ENCODE peak calls at places on chromosomes 13 and 19, in seven cellular contexts. One of them, this sample, is unnamed.

GRCh38 chr19:18002347-18002850 is 5.6 kb upstream of the ARRDC2 start:
- DNase-seq in neuronal stem cell: no peak
- DNase-seq in mesenchymal stem cell: no peak
- DNase-seq in H9: no peak
- DNase-seq in trophoblast cell: no peak
- DNase-seq in mesendoderm: no peak
- DNase-seq in H1: no peak
- DNase-seq in this sample: no peak

GRCh38 chr19:6811906-6812305 is 39.4 kb downstream of the VAV1 start:
- DNase-seq in trophoblast cell: peak
- DNase-seq in neuronal stem cell: no peak
- DNase-seq in H1: no peak
- DNase-seq in mesendoderm: peak
- DNase-seq in H9: peak
- DNase-seq in mesenchymal stem cell: no peak
- DNase-seq in this sample: peak

GRCh38 chr19:31099470-31100190 is 249.6 kb downstream of the TSHZ3 start:
- DNase-seq in trophoblast cell: no peak
- DNase-seq in H9: no peak
- DNase-seq in mesendoderm: no peak
- DNase-seq in mesenchymal stem cell: no peak
- DNase-seq in H1: no peak
- DNase-seq in neuronal stem cell: no peak
- DNase-seq in this sample: no peak

GRCh38 chr19:44228318-44228717 is 16.0 kb downstream of the ZNF227 start:
- DNase-seq in mesenchymal stem cell: no peak
- DNase-seq in mesendoderm: no peak
- DNase-seq in trophoblast cell: no peak
- DNase-seq in neuronal stem cell: no peak
- DNase-seq in H1: no peak
- DNase-seq in H9: no peak
- DNase-seq in this sample: no peak

GRCh38 chr19:37513397-37513796 is 6.7 kb downstream of the ZNF793 start:
- DNase-seq in H1: no peak
- DNase-seq in trophoblast cell: no peak
- DNase-seq in mesendoderm: no peak
- DNase-seq in H9: no peak
- DNase-seq in neuronal stem cell: no peak
- DNase-seq in mesenchymal stem cell: no peak
- DNase-seq in this sample: no peak

GRCh38 chr19:48659768-48660167 is 13.0 kb downstream of the NTN5 start:
- DNase-seq in mesendoderm: no peak
- DNase-seq in mesenchymal stem cell: peak
- DNase-seq in H9: no peak
- DNase-seq in trophoblast cell: peak
- DNase-seq in H1: no peak
- DNase-seq in neuronal stem cell: no peak
- DNase-seq in this sample: no peak

GRCh38 chr19:3136684-3137055 is 837 bp downstream of the GNA15 start:
- DNase-seq in H1: no peak
- DNase-seq in mesenchymal stem cell: no peak
- DNase-seq in trophoblast cell: peak
- DNase-seq in neuronal stem cell: no peak
- DNase-seq in mesendoderm: no peak
- DNase-seq in H9: no peak
- DNase-seq in this sample: no peak

GRCh38 chr13:99926014-99926731 is 45.4 kb downstream of the ZIC5 start:
- DNase-seq in trophoblast cell: peak
- DNase-seq in mesenchymal stem cell: no peak
- DNase-seq in H9: no peak
- DNase-seq in mesendoderm: no peak
- DNase-seq in neuronal stem cell: no peak
- DNase-seq in H1: no peak
- DNase-seq in this sample: peak

GRCh38 chr13:94157705-94158218 is 321.7 kb downstream of the DCT start:
- DNase-seq in H9: no peak
- DNase-seq in trophoblast cell: no peak
- DNase-seq in mesendoderm: no peak
- DNase-seq in mesenchymal stem cell: no peak
- DNase-seq in neuronal stem cell: no peak
- DNase-seq in H1: no peak
- DNase-seq in this sample: no peak

GRCh38 chr13:50128406-50129048 is 113.3 kb downstream of the KCNRG start:
- DNase-seq in trophoblast cell: no peak
- DNase-seq in H9: peak
- DNase-seq in neuronal stem cell: peak
- DNase-seq in H1: no peak
- DNase-seq in mesendoderm: peak
- DNase-seq in mesenchymal stem cell: no peak
- DNase-seq in this sample: no peak

GRCh38 chr13:80363890-80364503 is 23.1 kb upstream of the SPRY2 start:
- DNase-seq in H9: no peak
- DNase-seq in mesenchymal stem cell: peak
- DNase-seq in trophoblast cell: peak
- DNase-seq in neuronal stem cell: no peak
- DNase-seq in H1: no peak
- DNase-seq in mesendoderm: peak
- DNase-seq in this sample: peak

GRCh38 chr13:37446503-37446902 is 152.1 kb downstream of the POSTN start:
- DNase-seq in trophoblast cell: peak
- DNase-seq in neuronal stem cell: no peak
- DNase-seq in H1: no peak
- DNase-seq in mesendoderm: no peak
- DNase-seq in mesenchymal stem cell: peak
- DNase-seq in H9: no peak
- DNase-seq in this sample: peak

GRCh38 chr13:30520571-30520970 is 54.8 kb upstream of the HMGB1 start:
- DNase-seq in mesenchymal stem cell: no peak
- DNase-seq in H1: no peak
- DNase-seq in H9: no peak
- DNase-seq in trophoblast cell: no peak
- DNase-seq in neuronal stem cell: no peak
- DNase-seq in mesendoderm: no peak
- DNase-seq in this sample: peak

GRCh38 chr13:51330741-51331140 is 8.8 kb upstream of the SERPINE3 start:
- DNase-seq in H1: no peak
- DNase-seq in mesendoderm: no peak
- DNase-seq in trophoblast cell: no peak
- DNase-seq in mesenchymal stem cell: no peak
- DNase-seq in neuronal stem cell: no peak
- DNase-seq in H9: no peak
- DNase-seq in this sample: no peak

GRCh38 chr13:20553309-20553708 is 13.6 kb upstream of the IFT88 start:
- DNase-seq in mesenchymal stem cell: no peak
- DNase-seq in H1: no peak
- DNase-seq in mesendoderm: no peak
- DNase-seq in trophoblast cell: peak
- DNase-seq in H9: no peak
- DNase-seq in neuronal stem cell: no peak
- DNase-seq in this sample: no peak

GRCh38 chr19:16001481-16002312 is 52.9 kb downstream of the OR10H4 start:
- DNase-seq in trophoblast cell: peak
- DNase-seq in neuronal stem cell: no peak
- DNase-seq in mesenchymal stem cell: peak
- DNase-seq in H9: no peak
- DNase-seq in mesendoderm: no peak
- DNase-seq in H1: no peak
- DNase-seq in this sample: peak
- H3K23ac ChIP-seq in trophoblast cell: no peak
- H3K23ac ChIP-seq in neuronal stem cell: no peak
- H3K23ac ChIP-seq in mesenchymal stem cell: no peak
- H3K23ac ChIP-seq in H9: no peak
- H3K23ac ChIP-seq in mesendoderm: no peak
- H3K23ac ChIP-seq in H1: no peak
- H3K23ac ChIP-seq in this sample: no peak

GRCh38 chr13:76153239-76153638 is 517.1 kb downstream of the LMO7 start:
- DNase-seq in H9: no peak
- DNase-seq in trophoblast cell: no peak
- DNase-seq in mesenchymal stem cell: no peak
- DNase-seq in H1: no peak
- DNase-seq in mesendoderm: no peak
- DNase-seq in neuronal stem cell: no peak
- DNase-seq in this sample: no peak

GRCh38 chr13:76148926-76149325 is 512.8 kb downstream of the LMO7 start:
- DNase-seq in neuronal stem cell: no peak
- DNase-seq in mesenchymal stem cell: peak
- DNase-seq in mesendoderm: peak
- DNase-seq in H1: no peak
- DNase-seq in trophoblast cell: no peak
- DNase-seq in H9: no peak
- DNase-seq in this sample: peak

DNA sequence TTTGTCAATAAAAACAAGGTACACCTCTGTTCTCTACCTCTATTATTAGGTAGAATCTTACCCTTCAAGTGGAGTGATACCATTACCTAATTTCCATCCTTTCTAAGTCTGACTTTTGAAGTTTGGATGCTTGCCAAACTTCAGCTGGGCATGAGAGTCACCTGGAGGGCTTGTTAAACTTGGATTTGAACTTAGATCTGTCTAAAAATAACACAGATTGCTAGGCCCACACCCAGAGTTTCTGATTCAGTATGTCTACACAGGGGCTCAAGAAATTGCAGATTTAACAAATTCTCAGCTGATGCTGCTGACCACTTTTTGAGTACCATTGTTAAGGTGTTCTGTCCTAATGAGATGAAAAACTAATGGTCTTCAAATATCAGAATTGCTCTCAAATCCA is 512.2 kb downstream of the LMO7 start:
- DNase-seq in H9: no peak
- DNase-seq in trophoblast cell: no peak
- DNase-seq in mesenchymal stem cell: no peak
- DNase-seq in neuronal stem cell: no peak
- DNase-seq in H1: no peak
- DNase-seq in mesendoderm: no peak
- DNase-seq in this sample: no peak
- H3K23ac ChIP-seq in H9: no peak
- H3K23ac ChIP-seq in trophoblast cell: no peak
- H3K23ac ChIP-seq in mesenchymal stem cell: no peak
- H3K23ac ChIP-seq in neuronal stem cell: no peak
- H3K23ac ChIP-seq in H1: no peak
- H3K23ac ChIP-seq in mesendoderm: no peak
- H3K23ac ChIP-seq in this sample: no peak

DNA sequence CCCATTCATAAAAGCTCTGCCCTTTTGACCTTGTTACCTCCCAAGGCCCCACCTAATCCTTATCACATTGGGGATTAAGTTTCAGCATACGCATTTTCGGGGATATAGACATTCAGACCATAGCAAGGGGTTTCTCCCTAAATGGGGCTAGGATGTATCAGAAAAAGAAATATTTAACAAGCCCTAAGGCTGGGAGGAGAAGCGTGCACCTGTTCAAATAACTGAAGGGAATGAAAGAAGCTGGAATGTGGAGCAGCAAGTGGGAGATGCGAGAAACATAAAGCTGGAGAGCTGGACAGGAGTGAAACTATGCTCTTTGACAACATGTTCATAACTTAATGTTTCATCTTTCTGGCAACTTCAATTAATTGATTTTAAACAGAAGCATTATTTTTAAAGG is 811.8 kb upstream of the GPC6 start:
- DNase-seq in neuronal stem cell: no peak
- DNase-seq in mesendoderm: no peak
- DNase-seq in mesenchymal stem cell: no peak
- DNase-seq in H9: no peak
- DNase-seq in H1: no peak
- DNase-seq in trophoblast cell: no peak
- DNase-seq in this sample: no peak
- H3K23ac ChIP-seq in neuronal stem cell: no peak
- H3K23ac ChIP-seq in mesendoderm: no peak
- H3K23ac ChIP-seq in mesenchymal stem cell: no peak
- H3K23ac ChIP-seq in H9: no peak
- H3K23ac ChIP-seq in H1: no peak
- H3K23ac ChIP-seq in trophoblast cell: no peak
- H3K23ac ChIP-seq in this sample: no peak

GRCh38 chr13:112716461-112716820 is 26.6 kb downstream of the ATP11A start:
- DNase-seq in trophoblast cell: no peak
- DNase-seq in mesenchymal stem cell: no peak
- DNase-seq in H9: no peak
- DNase-seq in H1: no peak
- DNase-seq in mesendoderm: no peak
- DNase-seq in neuronal stem cell: no peak
- DNase-seq in this sample: no peak
- H3K23ac ChIP-seq in trophoblast cell: no peak
- H3K23ac ChIP-seq in mesenchymal stem cell: no peak
- H3K23ac ChIP-seq in H9: no peak
- H3K23ac ChIP-seq in H1: no peak
- H3K23ac ChIP-seq in mesendoderm: no peak
- H3K23ac ChIP-seq in neuronal stem cell: peak
- H3K23ac ChIP-seq in this sample: no peak

DNA sequence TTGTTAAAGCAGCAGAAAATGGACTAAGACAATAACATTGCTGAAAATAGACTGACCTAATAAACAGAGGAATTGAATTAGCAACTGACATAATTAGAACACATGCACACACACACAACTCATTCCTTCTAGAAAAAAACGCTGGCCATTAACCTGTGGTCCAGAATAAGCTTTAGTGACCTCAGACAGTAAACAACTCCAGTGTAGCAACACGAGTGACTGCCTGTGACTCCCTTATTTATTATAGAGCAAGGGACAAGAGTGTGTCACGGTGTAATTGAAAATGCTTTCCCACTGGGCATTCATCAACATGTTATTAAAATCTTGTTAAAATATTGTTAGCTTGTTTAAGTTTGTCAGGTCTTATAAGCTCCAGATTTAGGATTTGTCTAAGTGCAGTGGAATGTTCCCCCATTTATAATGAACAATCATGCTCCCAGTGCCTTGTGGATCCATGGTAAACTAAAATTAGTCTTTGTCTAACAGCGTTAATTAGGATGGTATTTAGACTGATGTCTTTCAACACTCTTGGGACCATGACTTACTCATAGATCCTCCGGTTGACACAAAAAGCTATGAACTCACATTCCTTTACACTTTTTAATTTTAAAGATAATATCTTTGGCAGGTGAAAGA is 111.7 kb upstream of the IRS2 start:
- DNase-seq in neuronal stem cell: no peak
- DNase-seq in trophoblast cell: no peak
- DNase-seq in H9: no peak
- DNase-seq in H1: no peak
- DNase-seq in mesendoderm: no peak
- DNase-seq in mesenchymal stem cell: no peak
- DNase-seq in this sample: no peak
- H3K23ac ChIP-seq in neuronal stem cell: no peak
- H3K23ac ChIP-seq in trophoblast cell: no peak
- H3K23ac ChIP-seq in H9: no peak
- H3K23ac ChIP-seq in H1: no peak
- H3K23ac ChIP-seq in mesendoderm: no peak
- H3K23ac ChIP-seq in mesenchymal stem cell: no peak
- H3K23ac ChIP-seq in this sample: no peak

GRCh38 chr13:19117913-19118739 is 63.5 kb downstream of the TUBA3C start:
- DNase-seq in H9: no peak
- DNase-seq in mesenchymal stem cell: no peak
- DNase-seq in mesendoderm: no peak
- DNase-seq in trophoblast cell: no peak
- DNase-seq in H1: no peak
- DNase-seq in neuronal stem cell: no peak
- DNase-seq in this sample: no peak
- H3K23ac ChIP-seq in H9: no peak
- H3K23ac ChIP-seq in mesenchymal stem cell: no peak
- H3K23ac ChIP-seq in mesendoderm: no peak
- H3K23ac ChIP-seq in trophoblast cell: no peak
- H3K23ac ChIP-seq in H1: no peak
- H3K23ac ChIP-seq in neuronal stem cell: peak
- H3K23ac ChIP-seq in this sample: no peak

GRCh38 chr19:5644051-5644450 is 21.2 kb downstream of the SAFB start:
- DNase-seq in neuronal stem cell: no peak
- DNase-seq in H9: no peak
- DNase-seq in mesendoderm: no peak
- DNase-seq in mesenchymal stem cell: no peak
- DNase-seq in H1: no peak
- DNase-seq in trophoblast cell: no peak
- DNase-seq in this sample: peak
- H3K23ac ChIP-seq in neuronal stem cell: no peak
- H3K23ac ChIP-seq in H9: no peak
- H3K23ac ChIP-seq in mesendoderm: no peak
- H3K23ac ChIP-seq in mesenchymal stem cell: no peak
- H3K23ac ChIP-seq in H1: no peak
- H3K23ac ChIP-seq in trophoblast cell: no peak
- H3K23ac ChIP-seq in this sample: no peak

This sample was measured in IMR-90.